ENCODE peak calls at places on chromosomes 13 and 19, in seven cellular contexts. X, U, T, Y, K, I and A are unnamed samples.

GRCh38 chr13:91078093-91078679 is 269.3 kb upstream of the MIR17HG start:
- DNase-seq in K (no peak), X (no peak), Y (no peak), U (no peak), I (no peak), T (no peak), A (peak; percentile 32)

GRCh38 chr13:49315036-49315565 is 67.4 kb downstream of the CDADC1 start:
- DNase-seq in K (no peak), X (no peak), Y (no peak), U (no peak), I (no peak), T (no peak), A (peak; percentile 24)

GRCh38 chr19:1907563-1908363 is 2.6 kb downstream of the ADAT3 start:
- DNase-seq in X (peak; percentile 54), U (no peak), Y (no peak), T (peak; percentile 50), I (no peak), K (peak; percentile 81), A (peak; percentile 38)

GRCh38 chr19:31110331-31110730 is 238.9 kb downstream of the TSHZ3 start:
- DNase-seq in X (peak; percentile 13), Y (no peak), I (peak; percentile 13), U (peak; percentile 70), T (no peak), K (no peak), A (peak; percentile 16)

GRCh38 chr13:60043262-60043661 is 120.5 kb downstream of the DIAPH3 start:
- DNase-seq in U (peak; percentile 25), X (no peak), I (no peak), Y (no peak), K (no peak), T (no peak), A (peak; percentile 9)

GRCh38 chr13:46648166-46648607 is 95.2 kb downstream of the LRCH1 start:
- DNase-seq in I (no peak), Y (peak; percentile 67), U (no peak), X (no peak), K (peak; percentile 69), T (no peak), A (peak; percentile 65)

GRCh38 chr13:63414247-63414646 is 1998.6 kb upstream of the PCDH20 start:
- DNase-seq in U (no peak), I (no peak), Y (no peak), K (no peak), X (no peak), T (no peak), A (no peak)

GRCh38 chr19:722553-723101 is 13.9 kb downstream of the PALM start:
- DNase-seq in I (no peak), K (no peak), Y (no peak), T (no peak), U (peak; percentile 55), X (no peak), A (no peak)

GRCh38 chr13:40665754-40666057 is 735 bp downstream of the FOXO1 start:
- DNase-seq in Y (peak; percentile 37), U (no peak), I (no peak), K (no peak), T (peak; percentile 32), X (no peak), A (no peak)

GRCh38 chr19:8445488-8446001 is 770 bp downstream of the HNRNPM start:
- DNase-seq in Y (peak; percentile 30), K (peak; percentile 67), I (peak; percentile 60), T (peak; percentile 50), X (peak; percentile 33), U (no peak), A (no peak)

GRCh38 chr13:112885782-112886268 is 83.2 kb upstream of the MCF2L start:
- DNase-seq in U (peak; percentile 81), Y (peak; percentile 81), K (peak; percentile 89), X (no peak), I (peak; percentile 69), T (peak; percentile 85), A (peak; percentile 84)

GRCh38 chr13:31090921-31091624 is 70.6 kb downstream of the HSPH1 start:
- DNase-seq in Y (peak; percentile 4), X (no peak), T (no peak), U (no peak), K (no peak), I (no peak), A (no peak)

GRCh38 chr13:50805805-50806204 is 37.7 kb downstream of the DLEU7 start:
- DNase-seq in Y (no peak), X (no peak), K (no peak), U (peak; percentile 16), I (no peak), T (no peak), A (peak; percentile 13)

GRCh38 chr13:67077132-67077531 is 153.0 kb downstream of the PCDH9 start:
- DNase-seq in X (no peak), K (no peak), Y (no peak), T (no peak), I (no peak), U (no peak), A (no peak)

GRCh38 chr19:10295305-10295846 is 5.6 kb downstream of the ICAM5 start:
- DNase-seq in T (no peak), U (no peak), I (no peak), Y (no peak), K (no peak), X (no peak), A (no peak)

GRCh38 chr19:32873560-32873959 is 4.0 kb upstream of the SLC7A9 start:
- DNase-seq in X (no peak), U (no peak), K (no peak), Y (no peak), T (no peak), I (no peak), A (no peak)

GRCh38 chr19:14479985-14480694 is 5.0 kb upstream of the PTGER1 start:
- DNase-seq in I (peak; percentile 88), K (no peak), U (no peak), X (no peak), T (no peak), Y (no peak), A (peak; percentile 26)

GRCh38 chr13:81142306-81142999 is 801.5 kb upstream of the SPRY2 start:
- DNase-seq in K (no peak), Y (no peak), I (no peak), U (no peak), X (no peak), T (no peak), A (no peak)

GRCh38 chr13:113598481-113598880 is 13.9 kb downstream of the TFDP1 start:
- DNase-seq in T (no peak), I (no peak), X (no peak), Y (no peak), K (no peak), U (no peak), A (no peak)

GRCh38 chr19:8360196-8360595 is 3.8 kb upstream of the ANGPTL4 start:
- DNase-seq in T (no peak), K (no peak), U (no peak), Y (no peak), I (no peak), X (no peak), A (no peak)

GRCh38 chr13:48214519-48215121 is 18.4 kb upstream of the ITM2B start:
- DNase-seq in X (no peak), T (no peak), K (no peak), I (no peak), Y (no peak), U (no peak), A (peak; percentile 59)

GRCh38 chr19:50548191-50549058 is 19.8 kb downstream of the LRRC4B start:
- DNase-seq in Y (no peak), I (no peak), U (no peak), K (no peak), X (peak; percentile 90), T (no peak), A (no peak)

GRCh38 chr19:1269065-1269477 is at the start of gene CIRBP:
- DNase-seq in X (peak; percentile 100), Y (peak; percentile 98), U (peak; percentile 99), I (peak; percentile 99), T (peak; percentile 95), K (peak; percentile 100), A (peak; percentile 94)

GRCh38 chr13:33180009-33180804 is 105.3 kb downstream of the STARD13 start:
- DNase-seq in T (no peak), I (no peak), K (no peak), U (no peak), X (no peak), Y (no peak), A (peak; percentile 74)

GRCh38 chr19:53432088-53432661 is 391 bp downstream of the ZNF761 start:
- DNase-seq in U (peak; percentile 16), I (peak; percentile 31), X (peak; percentile 9), K (peak; percentile 34), Y (peak; percentile 1), T (peak; percentile 3), A (peak; percentile 1)

GRCh38 chr19:743168-743687 is 7.7 kb upstream of the MISP start:
- DNase-seq in K (peak; percentile 94), T (no peak), I (no peak), U (peak; percentile 59), Y (peak; percentile 38), X (no peak), A (no peak)

GRCh38 chr13:41398494-41399190 is 58.7 kb upstream of the RGCC start:
- DNase-seq in T (no peak), Y (no peak), U (no peak), X (no peak), K (no peak), I (no peak), A (peak; percentile 6)

GRCh38 chr19:40598121-40598917 is 2.9 kb upstream of the LTBP4 start:
- DNase-seq in T (peak; percentile 80), I (peak; percentile 97), U (peak; percentile 87), K (peak; percentile 75), Y (peak; percentile 96), X (peak; percentile 89), A (peak; percentile 72)

GRCh38 chr13:64041296-64041695 is 2625.6 kb upstream of the PCDH20 start:
- DNase-seq in K (no peak), T (no peak), I (no peak), Y (no peak), X (no peak), U (no peak), A (no peak)

GRCh38 chr19:5949792-5950305 is 28.1 kb downstream of the RANBP3 start:
- DNase-seq in U (no peak), Y (peak; percentile 69), X (no peak), K (no peak), I (no peak), T (no peak), A (no peak)

GRCh38 chr13:101623469-101624209 is 171.2 kb downstream of the ITGBL1 start:
- DNase-seq in U (peak; percentile 37), K (no peak), I (no peak), X (no peak), Y (no peak), T (peak; percentile 16), A (peak; percentile 71)

GRCh38 chr13:83162493-83162892 is 719.8 kb downstream of the SLITRK1 start:
- DNase-seq in I (no peak), X (peak; percentile 8), T (no peak), Y (no peak), K (no peak), U (peak; percentile 3), A (no peak)

GRCh38 chr19:50893047-50893737 is 18.0 kb downstream of the KLK4 start:
- DNase-seq in I (no peak), X (no peak), T (no peak), Y (no peak), U (no peak), K (no peak), A (no peak)

GRCh38 chr13:93290503-93290902 is 63.9 kb downstream of the GPC6 start:
- DNase-seq in T (no peak), U (peak; percentile 50), Y (no peak), X (no peak), I (no peak), K (no peak), A (no peak)

GRCh38 chr19:2426661-2427322 is 594 bp downstream of the TIMM13 start:
- DNase-seq in K (peak; percentile 53), T (peak; percentile 70), X (no peak), U (peak; percentile 24), I (peak; percentile 50), Y (peak; percentile 25), A (no peak)